ENCODE peak calls at places on chromosomes 7 and 10, in eight cellular contexts. F, Q, V, J, I, G, D and T are unnamed samples.

GRCh38 chr7:74199551-74200355 is 10.1 kb upstream of the LAT2 start:
- DNase-seq in I (no peak), G (peak), Q (no peak), D (no peak), F (no peak), V (no peak), J (no peak), T (no peak)

GRCh38 chr7:43294080-43294630 is 181.7 kb downstream of the HECW1 start:
- DNase-seq in Q (no peak), F (peak), I (no peak), D (no peak), J (no peak), G (peak), V (peak), T (peak)

GRCh38 chr10:24333736-24334135 is 124.8 kb downstream of the KIAA1217 start:
- DNase-seq in Q (no peak), I (no peak), D (no peak), V (no peak), G (peak), F (no peak), J (no peak), T (peak)

GRCh38 chr10:129694633-129695356 is 227.8 kb downstream of the MGMT start:
- DNase-seq in J (no peak), V (peak), I (no peak), G (no peak), D (no peak), Q (no peak), F (no peak), T (no peak)

GRCh38 chr7:115516341-115516740 is 514.2 kb downstream of the TFEC start:
- DNase-seq in G (no peak), V (no peak), I (no peak), Q (no peak), D (no peak), F (no peak), J (no peak), T (no peak)

GRCh38 chr7:15836041-15836440 is 149.6 kb upstream of the MEOX2 start:
- DNase-seq in D (no peak), F (no peak), Q (no peak), J (no peak), G (peak), V (no peak), I (no peak), T (peak)

GRCh38 chr7:151623766-151624165 is 104.1 kb upstream of the RHEB start:
- DNase-seq in J (no peak), I (no peak), D (no peak), G (peak), V (no peak), Q (no peak), F (no peak), T (no peak)

GRCh38 chr7:10779465-10780399 is 193.9 kb upstream of the PHF14 start:
- DNase-seq in J (no peak), G (no peak), D (no peak), Q (no peak), V (no peak), F (no peak), I (no peak), T (no peak)

GRCh38 chr10:42874713-42875387 is 92.3 kb downstream of the BMS1 start:
- DNase-seq in G (no peak), D (no peak), V (no peak), F (no peak), I (no peak), J (no peak), Q (no peak), T (no peak)